ENCODE peak calls at places on chromosomes 5 and 9, in six cellular contexts. R is choroid plexus epithelial cell, X is breast epithelium, B is body of pancreas, F is type B pancreatic cell, K is lower lobe of right lung. C is an unnamed sample.

GRCh38 chr9:131237931-131238401 is 38.3 kb downstream of the FAM78A start:
- DNase-seq in B (peak), K (peak), F (no peak), R (peak), X (peak), C (no peak)

GRCh38 chr5:57366744-57367143 is 115.9 kb downstream of the ACTBL2 start:
- DNase-seq in F (no peak), R (peak), B (no peak), K (no peak), X (no peak), C (no peak)

GRCh38 chr9:2125909-2126308 is 110.8 kb downstream of the SMARCA2 start:
- DNase-seq in X (no peak), R (peak), B (no peak), F (no peak), K (no peak), C (no peak)

GRCh38 chr9:134425401-134425800 is 99.1 kb downstream of the RXRA start:
- DNase-seq in F (no peak), R (no peak), K (no peak), X (no peak), B (no peak), C (no peak)

GRCh38 chr5:106827061-106827460 is 843.7 kb downstream of the EFNA5 start:
- DNase-seq in K (no peak), X (no peak), R (peak), F (no peak), B (no peak), C (no peak)

GRCh38 chr5:38871790-38872551 is 26.2 kb downstream of the OSMR start:
- DNase-seq in B (no peak), R (peak), X (no peak), F (no peak), K (no peak), C (no peak)

GRCh38 chr9:136409557-136410455 is 608 bp downstream of the ENTR1 start:
- DNase-seq in F (no peak), K (peak), R (peak), X (no peak), B (peak), C (no peak)

GRCh38 chr5:34599471-34600117 is 56.5 kb upstream of the RAI14 start:
- DNase-seq in B (no peak), R (peak), F (no peak), X (no peak), K (no peak), C (no peak)

GRCh38 chr9:123996731-123997421 is 14.7 kb upstream of the LHX2 start:
- DNase-seq in B (no peak), F (no peak), K (no peak), R (peak), X (no peak), C (no peak)

GRCh38 chr9:129351642-129352151 is 173.6 kb upstream of the IER5L start:
- DNase-seq in F (no peak), R (no peak), K (no peak), B (no peak), X (no peak), C (no peak)

GRCh38 chr9:13352451-13352979 is 73.0 kb upstream of the MPDZ start:
- DNase-seq in X (no peak), B (no peak), R (no peak), K (no peak), F (no peak), C (no peak)

GRCh38 chr5:143001764-143002351 is 231.7 kb downstream of the ARHGAP26 start:
- DNase-seq in F (no peak), K (no peak), B (no peak), R (peak), X (no peak), C (no peak)

GRCh38 chr5:161001604-161002003 is 149.6 kb upstream of the ATP10B start:
- DNase-seq in B (no peak), X (no peak), K (no peak), F (no peak), R (no peak), C (no peak)

GRCh38 chr9:74499111-74499601 is 2.0 kb downstream of the RORB start:
- DNase-seq in R (peak), B (no peak), X (no peak), K (no peak), F (no peak), C (no peak)

GRCh38 chr9:123283048-123283408 is 14.6 kb upstream of the STRBP start:
- DNase-seq in F (no peak), X (no peak), B (no peak), R (no peak), K (no peak), C (no peak)

GRCh38 chr9:83633676-83634075 is 10.7 kb downstream of the IDNK start:
- DNase-seq in B (no peak), R (no peak), F (no peak), K (no peak), X (no peak), C (no peak)

GRCh38 chr5:167030500-167031120 is 1260.8 kb upstream of the WWC1 start:
- DNase-seq in R (no peak), X (no peak), B (peak), F (no peak), K (no peak), C (no peak)

GRCh38 chr5:141359790-141360426 is at the start of gene PCDHGB2:
- DNase-seq in K (no peak), F (no peak), R (peak), X (no peak), B (no peak), C (no peak)

GRCh38 chr9:35436940-35437339 is 53.0 kb upstream of the RUSC2 start:
- DNase-seq in R (no peak), X (no peak), K (no peak), B (no peak), F (no peak), C (no peak)

GRCh38 chr9:138072897-138073296 is 195.3 kb downstream of the CACNA1B start:
- DNase-seq in X (no peak), K (no peak), B (no peak), R (no peak), F (peak), C (peak)

GRCh38 chr9:137893670-137894069 is 16.1 kb downstream of the CACNA1B start:
- DNase-seq in K (peak), X (no peak), F (no peak), B (no peak), R (no peak), C (no peak)

GRCh38 chr5:139811076-139811607 is 15.5 kb downstream of the PSD2 start:
- DNase-seq in B (no peak), X (no peak), F (no peak), K (no peak), R (no peak), C (no peak)

GRCh38 chr9:4086119-4087088 is 213.5 kb downstream of the GLIS3 start:
- DNase-seq in F (no peak), K (no peak), R (peak), B (no peak), X (no peak), C (no peak)

GRCh38 chr5:136191304-136192014 is 1.5 kb downstream of the SMIM32 start:
- DNase-seq in X (no peak), B (no peak), K (no peak), F (no peak), R (peak), C (no peak)

DNA sequence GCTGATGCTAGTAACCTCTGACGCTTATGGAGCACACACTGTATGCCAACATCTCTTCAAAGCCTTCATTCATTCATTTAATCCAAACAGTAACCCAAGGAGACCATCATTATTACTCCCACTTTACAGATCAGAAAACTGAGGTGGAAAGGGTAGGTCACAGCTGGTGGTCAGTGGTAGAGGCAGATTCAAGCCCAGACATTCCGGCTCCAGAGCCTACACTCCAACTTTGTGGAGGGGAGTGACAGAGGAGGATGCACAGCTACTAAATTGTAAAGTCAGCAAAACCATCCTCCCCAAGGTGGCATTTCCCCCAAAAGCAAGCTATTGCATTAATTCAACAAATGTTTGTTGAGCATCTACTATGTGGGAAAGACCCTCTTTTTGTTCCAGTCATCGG is 110.5 kb upstream of the CPEB4 start:
- DNase-seq in X (no peak), F (no peak), B (no peak), K (no peak), R (no peak), C (no peak)
- TF ChIP-seq CTCF in X (no peak), F (no peak), B (no peak), K (no peak), R (no peak), C (no peak)

GRCh38 chr5:14665949-14666741 is 1.6 kb downstream of the OTULIN start:
- DNase-seq in F (no peak), R (peak), B (peak), X (no peak), K (no peak), C (no peak)
- TF ChIP-seq CTCF in F (peak), R (peak), B (no peak), X (no peak), K (no peak), C (no peak)

DNA sequence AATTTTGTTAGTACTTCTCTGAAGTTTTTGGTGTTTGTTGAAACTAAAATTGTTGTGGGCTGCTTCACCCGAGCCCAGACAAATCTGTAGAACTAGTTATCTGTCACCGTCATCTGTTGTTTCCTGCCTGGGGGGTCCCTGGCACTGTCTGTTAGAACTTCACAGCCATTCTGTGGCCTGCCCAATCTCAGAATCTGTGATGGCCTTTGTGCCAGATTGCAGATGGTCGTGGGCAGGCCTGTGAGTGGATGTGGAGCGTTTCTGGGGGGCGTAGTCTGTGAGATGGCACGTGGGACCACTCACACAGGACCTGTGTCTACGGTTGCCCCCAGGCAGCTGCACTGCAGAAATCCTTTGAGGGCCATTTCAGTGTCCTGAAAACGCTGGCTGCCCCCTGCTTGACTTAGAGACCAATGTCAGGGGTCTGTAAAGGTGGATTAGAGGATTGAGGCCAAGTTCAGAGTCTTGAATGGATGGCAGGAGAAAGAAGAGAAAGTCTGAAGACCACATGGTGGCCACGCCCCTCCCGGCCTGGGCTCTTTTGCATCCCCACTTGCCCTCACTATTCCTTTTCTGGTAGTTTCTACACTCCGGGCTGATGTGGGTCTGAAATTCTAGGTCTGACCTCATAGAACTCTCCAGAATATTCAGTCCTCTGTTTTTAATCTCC is 38.3 kb downstream of the TRIO start:
- DNase-seq in R (no peak), B (no peak), X (no peak), F (no peak), K (no peak), C (no peak)
- TF ChIP-seq CTCF in R (no peak), B (no peak), X (no peak), F (no peak), K (no peak), C (no peak)

DNA sequence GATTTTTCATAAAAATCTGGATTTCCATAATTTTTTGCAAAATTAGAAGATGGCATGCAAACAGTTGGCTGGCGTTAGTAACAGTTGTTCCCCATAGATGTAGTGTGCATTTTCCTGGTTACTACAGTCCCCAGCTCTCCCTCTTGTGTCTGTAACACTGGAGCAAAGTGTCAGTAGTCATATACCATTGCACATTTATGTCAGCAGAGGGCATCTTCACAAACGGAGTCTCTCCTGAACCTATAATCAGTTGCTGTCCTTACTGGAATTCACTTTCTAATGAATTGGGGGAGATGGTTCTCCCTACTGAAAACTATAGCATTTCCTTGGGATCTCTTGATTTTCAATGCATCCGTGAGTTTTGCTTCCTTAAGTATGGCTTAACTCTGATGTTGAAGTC is 44.7 kb upstream of the DMAC1 start:
- DNase-seq in R (peak), X (no peak), F (no peak), K (no peak), B (no peak), C (no peak)
- TF ChIP-seq CTCF in R (peak), X (no peak), F (peak), K (peak), B (no peak), C (peak)

GRCh38 chr9:113464672-113465271 is 1.2 kb downstream of the RGS3 start:
- DNase-seq in R (no peak), B (no peak), K (no peak), F (no peak), X (no peak), C (no peak)

GRCh38 chr9:113461943-113462342 is 1.6 kb upstream of the RGS3 start:
- DNase-seq in R (no peak), X (no peak), F (no peak), K (no peak), B (no peak), C (no peak)

GRCh38 chr9:113462781-113463286 is 693 bp upstream of the RGS3 start:
- DNase-seq in B (no peak), R (no peak), K (no peak), F (no peak), X (no peak), C (no peak)

GRCh38 chr9:113464286-113464660 is 746 bp downstream of the RGS3 start:
- DNase-seq in X (no peak), F (no peak), R (no peak), K (no peak), B (no peak), C (no peak)

DNA sequence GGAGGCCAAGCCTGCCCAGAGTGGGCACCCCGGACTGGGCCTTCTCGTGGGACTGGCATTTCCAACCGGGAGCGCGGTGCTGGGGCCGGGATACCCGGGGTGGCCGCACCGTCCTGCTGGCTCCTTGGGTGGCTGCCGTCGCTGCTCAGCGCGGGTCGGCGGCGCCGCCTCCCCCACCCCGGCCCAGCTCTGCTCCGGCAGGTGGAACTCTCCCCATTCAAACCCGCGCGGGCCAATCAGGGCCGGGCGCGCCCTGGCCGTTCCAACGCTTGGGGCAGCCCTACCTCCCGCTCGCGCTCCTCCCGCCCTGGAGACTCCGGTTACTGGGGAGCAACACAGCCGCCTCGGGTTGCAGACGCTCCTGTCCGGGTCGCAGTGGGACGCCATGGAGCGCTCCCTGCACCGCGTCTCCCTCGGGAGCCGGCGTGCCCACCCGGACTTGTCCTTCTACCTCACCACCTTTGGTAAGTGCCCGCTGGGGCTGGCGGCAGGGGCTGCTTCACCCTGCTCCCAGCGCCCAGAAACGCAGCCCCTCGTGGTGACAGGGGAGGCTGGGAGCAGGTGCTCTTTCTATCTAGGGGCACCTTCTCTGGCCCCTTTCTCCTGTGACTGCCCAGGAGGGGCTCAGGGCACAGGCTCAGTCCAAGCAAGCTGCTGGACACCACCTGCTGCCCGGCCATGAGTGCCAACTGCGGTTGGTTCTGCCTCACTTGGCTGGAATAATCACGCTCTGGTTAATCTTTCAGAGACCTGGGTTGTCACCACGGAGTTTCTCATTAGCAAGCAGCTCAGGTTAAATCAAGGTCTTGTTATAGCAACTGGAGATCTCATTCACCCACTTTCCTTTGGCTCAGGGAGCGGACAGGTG is at the start of gene RGS3:
- DNase-seq in F (peak), R (peak), K (peak), X (peak), B (peak), C (no peak)
- TF ChIP-seq CTCF in F (no peak), R (no peak), K (no peak), X (no peak), B (no peak), C (no peak)

GRCh38 chr9:72807765-72808445 is 144.9 kb downstream of the ALDH1A1 start:
- DNase-seq in B (no peak), K (no peak), X (no peak), R (peak), F (no peak), C (no peak)
- TF ChIP-seq CTCF in B (no peak), K (no peak), X (no peak), R (peak), F (peak), C (no peak)

C was measured in D721Med.